ENCODE peak calls at places on chromosome 6, in ten cellular contexts. T is RWPE2; J is ovary; K is left lung; W is keratinocyte; V is CD8-positive, alpha-beta memory T cell; I is lower lobe of right lung; R is GM23338; O is fibroblast of the aortic adventitia; Q is right atrium auricular region. X is an unnamed sample.

GRCh38 chr6:91509711-91510110 is 922.8 kb upstream of the MAP3K7 start:
- DNase-seq in T (no peak), J (no peak), K (no peak), W (no peak), V (no peak), I (no peak), R (no peak), O (no peak), Q (no peak), X (no peak)

GRCh38 chr6:69867075-69867911 is 937 bp downstream of the COL19A1 start:
- DNase-seq in T (no peak), J (peak; percentile 23), K (peak; percentile 34), W (no peak), V (peak; percentile 22), I (peak; percentile 72), R (peak; percentile 83), O (peak; percentile 6), Q (peak; percentile 61), X (peak; percentile 38)

GRCh38 chr6:26538572-26538902 is 371 bp downstream of the HMGN4 start:
- DNase-seq in T (no peak), J (no peak), K (no peak), W (no peak), V (no peak), I (no peak), R (peak; percentile 68), O (peak; percentile 31), Q (no peak), X (no peak)

GRCh38 chr6:112188906-112189305 is 65.5 kb downstream of the LAMA4 start:
- DNase-seq in T (no peak), J (no peak), K (no peak), W (no peak), V (no peak), I (no peak), R (no peak), O (peak; percentile 56), Q (no peak), X (no peak)

GRCh38 chr6:107965746-107966145 is 7.7 kb upstream of the SEC63 start:
- DNase-seq in T (no peak), J (no peak), K (no peak), W (peak; percentile 87), V (no peak), I (no peak), R (no peak), O (peak; percentile 37), Q (no peak), X (no peak)

GRCh38 chr6:89727501-89727900 is 89.0 kb upstream of the LYRM2 start:
- DNase-seq in T (no peak), J (no peak), K (no peak), W (no peak), V (no peak), I (no peak), R (no peak), O (no peak), Q (no peak), X (no peak)

GRCh38 chr6:125852587-125852986 is 61.8 kb downstream of the NCOA7 start:
- DNase-seq in T (no peak), J (no peak), K (no peak), W (no peak), V (no peak), I (no peak), R (no peak), O (no peak), Q (no peak), X (no peak)

GRCh38 chr6:3546121-3546520 is 89.3 kb upstream of the SLC22A23 start:
- DNase-seq in T (no peak), J (no peak), K (no peak), W (no peak), V (no peak), I (no peak), R (no peak), O (no peak), Q (no peak), X (peak; percentile 92)

GRCh38 chr6:135323202-135323668 is 142.1 kb downstream of the MYB start:
- DNase-seq in T (no peak), J (no peak), K (no peak), W (no peak), V (no peak), I (no peak), R (no peak), O (no peak), Q (no peak), X (no peak)

GRCh38 chr6:34696189-34696738 is 303 bp downstream of the ILRUN start:
- DNase-seq in T (peak; percentile 64), J (no peak), K (peak; percentile 60), W (no peak), V (no peak), I (peak; percentile 77), R (no peak), O (peak; percentile 35), Q (peak; percentile 63), X (no peak)

GRCh38 chr6:158211273-158212055 is 43.3 kb downstream of the GTF2H5 start:
- DNase-seq in T (no peak), J (no peak), K (no peak), W (no peak), V (no peak), I (no peak), R (no peak), O (peak; percentile 66), Q (no peak), X (no peak)

GRCh38 chr6:99458319-99458718 is 33.2 kb upstream of the PNISR start:
- DNase-seq in T (no peak), J (no peak), K (no peak), W (peak; percentile 7), V (no peak), I (no peak), R (peak; percentile 85), O (peak; percentile 27), Q (no peak), X (no peak)

GRCh38 chr6:39848171-39848570 is 56.0 kb downstream of the DAAM2 start:
- DNase-seq in T (no peak), J (no peak), K (no peak), W (no peak), V (no peak), I (no peak), R (no peak), O (no peak), Q (no peak), X (no peak)
- H3K4me3 ChIP-seq in T (no peak overlapping the region), J (no peak overlapping the region), K (no peak overlapping the region), W (no peak overlapping the region), V (no peak overlapping the region), I (no peak overlapping the region), R (no peak overlapping the region), O (no peak overlapping the region), Q (no peak overlapping the region), X (no peak overlapping the region)

GRCh38 chr6:30325150-30325872 is 1.4 kb upstream of the TRIM39 start:
- DNase-seq in T (no peak), J (no peak), K (no peak), W (no peak), V (peak; percentile 82), I (peak; percentile 58), R (peak; percentile 95), O (peak; percentile 15), Q (no peak), X (peak; percentile 72)
- H3K4me3 ChIP-seq in T (peak overlapping the region; percentile 71), J (peak overlapping the region; percentile 48), K (peak overlapping the region; percentile 96), W (peak overlapping the region; percentile 78), V (peak overlapping the region; percentile 97), I (peak overlapping the region; percentile 89), R (peak overlapping the region; percentile 61), O (peak overlapping the region; percentile 97), Q (peak overlapping the region; percentile 61), X (peak overlapping the region; percentile 85)

GRCh38 chr6:22057962-22058361 is 238.9 kb downstream of the PRL start:
- DNase-seq in T (no peak), J (no peak), K (no peak), W (no peak), V (no peak), I (no peak), R (no peak), O (no peak), Q (no peak), X (no peak)

GRCh38 chr6:22064558-22064957 is 232.3 kb downstream of the PRL start:
- DNase-seq in T (no peak), J (no peak), K (no peak), W (no peak), V (no peak), I (no peak), R (no peak), O (no peak), Q (no peak), X (no peak)

GRCh38 chr6:22068561-22069346 is 228.1 kb downstream of the PRL start:
- DNase-seq in T (no peak), J (no peak), K (no peak), W (no peak), V (no peak), I (no peak), R (no peak), O (no peak), Q (no peak), X (no peak)

GRCh38 chr6:22067127-22067526 is 229.7 kb downstream of the PRL start:
- DNase-seq in T (no peak), J (no peak), K (no peak), W (no peak), V (no peak), I (no peak), R (no peak), O (peak; percentile 81), Q (no peak), X (no peak)

GRCh38 chr6:22062807-22063408 is 233.9 kb downstream of the PRL start:
- DNase-seq in T (no peak), J (no peak), K (peak; percentile 60), W (no peak), V (no peak), I (peak; percentile 77), R (no peak), O (no peak), Q (no peak), X (no peak)
- H3K4me3 ChIP-seq in T (no peak overlapping the region), J (no peak overlapping the region), K (no peak overlapping the region), W (no peak overlapping the region), V (no peak overlapping the region), I (peak overlapping the region; percentile 17), R (no peak overlapping the region), O (no peak overlapping the region), Q (no peak overlapping the region), X (no peak overlapping the region)

GRCh38 chr6:156975414-156975813 is 198.2 kb downstream of the ARID1B start:
- DNase-seq in T (no peak), J (no peak), K (no peak), W (no peak), V (no peak), I (no peak), R (no peak), O (no peak), Q (no peak), X (no peak)
- H3K4me3 ChIP-seq in T (no peak overlapping the region), J (no peak overlapping the region), K (no peak overlapping the region), W (no peak overlapping the region), V (no peak overlapping the region), I (no peak overlapping the region), R (no peak overlapping the region), O (no peak overlapping the region), Q (no peak overlapping the region), X (no peak overlapping the region)